ENCODE peak calls at places on chromosomes 7 and 10, in six cellular contexts. V is cardiac muscle cell, K is progenitor cell of endocrine pancreas, C is fibroblast of lung, Y is Calu3, W is WTC11. O is an unnamed sample.

GRCh38 chr10:67839957-67840356 is 2.0 kb upstream of the DNAJC12 start:
- DNase-seq in Y (no peak), C (no peak), V (no peak), W (no peak), K (no peak), O (no peak)

GRCh38 chr10:36023939-36024338 is 381.8 kb upstream of the FZD8 start:
- DNase-seq in Y (no peak), K (no peak), V (no peak), C (peak; percentile 33), W (no peak), O (no peak)

GRCh38 chr10:50552771-50553535 is 70.8 kb downstream of the SGMS1 start:
- DNase-seq in W (no peak), K (no peak), C (peak; percentile 40), Y (no peak), V (no peak), O (no peak)

GRCh38 chr10:11214407-11214806 is 196.7 kb downstream of the CELF2 start:
- DNase-seq in V (no peak), C (no peak), W (no peak), K (no peak), Y (no peak), O (no peak)

GRCh38 chr7:97499204-97499603 is 232.7 kb upstream of the TAC1 start:
- DNase-seq in C (no peak), K (no peak), W (peak; percentile 51), Y (peak; percentile 49), V (peak; percentile 49), O (no peak)

GRCh38 chr7:23530901-23531793 is 634 bp downstream of the TRA2A start:
- DNase-seq in C (peak; percentile 73), W (peak; percentile 53), V (peak; percentile 68), Y (peak; percentile 65), K (peak; percentile 35), O (peak; percentile 49)

GRCh38 chr7:107891619-107892366 is 810 bp downstream of the DLD start:
- DNase-seq in C (peak; percentile 16), K (no peak), V (no peak), Y (no peak), W (no peak), O (no peak)

GRCh38 chr7:105015631-105015965 is 1.6 kb downstream of the KMT2E start:
- DNase-seq in W (no peak), C (peak; percentile 53), K (no peak), V (peak; percentile 58), Y (no peak), O (no peak)

GRCh38 chr10:97882142-97883091 is 32.8 kb downstream of the GOLGA7B start:
- DNase-seq in K (no peak), Y (peak; percentile 89), W (no peak), C (peak; percentile 67), V (no peak), O (no peak)

GRCh38 chr7:149624006-149624405 is 126.4 kb upstream of the ZNF746 start:
- DNase-seq in V (peak; percentile 24), K (peak; percentile 27), C (peak; percentile 8), Y (peak; percentile 41), W (peak; percentile 31), O (no peak)

GRCh38 chr7:51949726-51950644 is 633.4 kb upstream of the COBL start:
- DNase-seq in K (no peak), C (no peak), V (no peak), W (peak; percentile 74), Y (no peak), O (no peak)

GRCh38 chr10:101031128-101031795 is at the start of the genes PDZD7 and SFXN3:
- DNase-seq in V (peak; percentile 95), K (peak; percentile 88), W (peak; percentile 97), Y (peak; percentile 95), C (peak; percentile 94), O (peak; percentile 93)

GRCh38 chr7:119703895-119704294 is 569.1 kb upstream of the KCND2 start:
- DNase-seq in V (no peak), C (no peak), K (no peak), W (no peak), Y (no peak), O (no peak)

GRCh38 chr7:100126239-100126930 is 382 bp upstream of the MBLAC1 start:
- DNase-seq in C (no peak), Y (no peak), W (no peak), V (no peak), K (no peak), O (no peak)

GRCh38 chr7:3760696-3761095 is 459.6 kb downstream of the SDK1 start:
- DNase-seq in W (no peak), K (no peak), V (no peak), C (peak; percentile 16), Y (no peak), O (no peak)

GRCh38 chr7:8197994-8198698 is 63.8 kb downstream of the ICA1 start:
- DNase-seq in V (no peak), C (no peak), W (no peak), K (no peak), Y (no peak), O (no peak)

GRCh38 chr7:90461216-90461615 is 8.2 kb upstream of the PTTG1IP2 start:
- DNase-seq in Y (no peak), K (no peak), V (no peak), C (peak; percentile 28), W (no peak), O (no peak)

GRCh38 chr10:105885495-105885894 is 1244.4 kb downstream of the SORCS3 start:
- DNase-seq in C (no peak), V (no peak), W (no peak), Y (no peak), K (no peak), O (no peak)

GRCh38 chr10:119395287-119396007 is 147.1 kb downstream of the RGS10 start:
- DNase-seq in Y (no peak), K (no peak), C (peak; percentile 74), W (peak; percentile 28), V (no peak), O (peak; percentile 32)

GRCh38 chr10:32958992-32959703 is 1.1 kb upstream of the ITGB1 start:
- DNase-seq in Y (no peak), K (no peak), W (no peak), V (no peak), C (no peak), O (no peak)

GRCh38 chr7:81714306-81714705 is 55.5 kb downstream of the HGF start:
- DNase-seq in K (no peak), W (no peak), V (no peak), Y (no peak), C (no peak), O (no peak)

GRCh38 chr7:66837007-66837406 is 84.0 kb upstream of the TMEM248 start:
- DNase-seq in Y (peak; percentile 22), C (peak; percentile 22), V (no peak), K (no peak), W (peak; percentile 82), O (no peak)

GRCh38 chr10:62063795-62064472 is 162.4 kb downstream of the ARID5B start:
- DNase-seq in W (no peak), V (no peak), K (no peak), C (peak; percentile 75), Y (no peak), O (no peak)

GRCh38 chr10:9951481-9952257 is 1066.0 kb upstream of the CELF2 start:
- DNase-seq in W (no peak), Y (no peak), K (no peak), V (no peak), C (no peak), O (no peak)

GRCh38 chr7:16753932-16754571 is 497 bp downstream of the TSPAN13 start:
- DNase-seq in V (peak; percentile 81), C (peak; percentile 8), W (peak; percentile 75), Y (peak; percentile 71), K (peak; percentile 52), O (peak; percentile 44)

GRCh38 chr7:108093903-108094302 is 36.3 kb downstream of the LAMB4 start:
- DNase-seq in C (peak; percentile 68), Y (no peak), W (no peak), V (no peak), K (no peak), O (no peak)

GRCh38 chr7:171912-172515 is 20.4 kb upstream of the FAM20C start:
- DNase-seq in Y (no peak), W (no peak), K (no peak), C (no peak), V (no peak), O (no peak)

GRCh38 chr7:31027161-31027965 is 24.7 kb upstream of the ADCYAP1R1 start:
- DNase-seq in Y (no peak), C (no peak), W (peak; percentile 56), V (peak; percentile 80), K (no peak), O (no peak)

GRCh38 chr10:112759519-112759918 is 190.5 kb upstream of the TCF7L2 start:
- DNase-seq in W (no peak), C (no peak), V (no peak), Y (no peak), K (no peak), O (no peak)

GRCh38 chr10:15209827-15210509 is 41.5 kb upstream of the NMT2 start:
- DNase-seq in K (peak; percentile 67), V (peak; percentile 90), W (peak; percentile 88), C (peak; percentile 82), Y (peak; percentile 86), O (peak; percentile 50)
- TF ChIP-seq CTCF in K (peak; percentile 86), V (peak; percentile 90), W (peak; percentile 86), C (peak; percentile 87), Y (peak; percentile 80), O (peak; percentile 75)

GRCh38 chr7:84231157-84231556 is 36.6 kb upstream of the SEMA3A start:
- DNase-seq in W (no peak), C (peak; percentile 25), K (no peak), Y (no peak), V (no peak), O (no peak)
- TF ChIP-seq CTCF in W (no peak), C (no peak), K (no peak), Y (no peak), V (no peak), O (no peak)

GRCh38 chr10:93921338-93921737 is 27.6 kb downstream of the SLC35G1 start:
- DNase-seq in V (no peak), K (no peak), C (no peak), W (peak; percentile 63), Y (peak; percentile 11), O (no peak)
- TF ChIP-seq CTCF in V (peak; percentile 32), K (peak; percentile 31), C (peak; percentile 25), W (no peak), Y (no peak), O (no peak)

DNA sequence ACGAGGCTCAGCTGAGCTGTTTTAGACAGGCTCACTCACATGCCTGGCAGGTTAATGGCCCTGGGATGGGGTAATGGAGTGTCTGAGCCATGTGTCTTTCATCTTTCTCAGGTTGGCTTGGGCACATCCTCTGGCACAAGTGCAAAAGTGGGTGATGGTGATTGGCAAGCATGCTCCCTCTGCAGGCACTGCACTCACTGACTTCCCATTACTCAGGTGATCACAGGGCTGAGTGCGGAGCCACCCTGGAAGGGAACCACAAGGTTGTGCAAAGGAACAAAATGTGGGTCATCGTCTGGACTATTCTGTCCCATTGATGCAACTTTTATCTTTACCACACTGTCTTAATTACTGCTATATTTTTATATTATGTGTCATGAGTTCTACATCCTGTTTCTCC is 244.1 kb upstream of the AKR1E2 start:
- DNase-seq in W (no peak), V (no peak), Y (no peak), C (no peak), K (no peak), O (no peak)
- TF ChIP-seq CTCF in W (no peak), V (no peak), Y (no peak), C (no peak), K (no peak), O (no peak)

GRCh38 chr7:157318015-157318706 is 18.6 kb upstream of the DNAJB6 start:
- DNase-seq in Y (no peak), C (no peak), K (no peak), W (no peak), V (no peak), O (no peak)

GRCh38 chr7:157320607-157320979 is 16.2 kb upstream of the DNAJB6 start:
- DNase-seq in Y (no peak), W (no peak), V (no peak), C (peak; percentile 55), K (no peak), O (no peak)
- TF ChIP-seq CTCF in Y (no peak), W (no peak), V (no peak), C (no peak), K (no peak), O (no peak)

GRCh38 chr10:60032723-60033122 is 126.4 kb upstream of the CCDC6 start:
- DNase-seq in V (peak; percentile 7), K (no peak), C (peak; percentile 62), Y (peak; percentile 78), W (peak; percentile 25), O (no peak)
- TF ChIP-seq CTCF in V (peak; percentile 43), K (peak; percentile 44), C (peak; percentile 32), Y (peak; percentile 56), W (no peak), O (no peak)